ENCODE peak calls at places on chromosomes 1 and 21, in seven cellular contexts. N is NCI-H1105 treated with DMSO at 0.1 percent for 48 hours; O is heart left ventricle; E is progenitor cell of endocrine pancreas; L is naive thymus-derived CD8-positive, alpha-beta T cell; P is stimulated activated CD8-positive, alpha-beta memory T cell treated with anti-CD3 and anti-CD28 coated beads, Interleukin-4, amount 100 ng/mL, for 48 hours; D is A172. H is an unnamed sample.

GRCh38 chr1:8598783-8599182 is 218.7 kb downstream of the RERE start:
- DNase-seq in N (no peak), E (no peak), O (peak; percentile 12), P (no peak), L (no peak), D (no peak), H (no peak)

GRCh38 chr1:234214129-234214910 is 158.9 kb upstream of the COA6 start:
- DNase-seq in D (no peak), E (peak; percentile 43), O (peak; percentile 13), L (peak; percentile 32), N (peak; percentile 16), P (peak; percentile 44), H (peak; percentile 58)

GRCh38 chr21:33198346-33199135 is 31.2 kb upstream of the IFNAR2 start:
- DNase-seq in E (no peak), D (no peak), N (no peak), O (peak; percentile 78), P (no peak), L (no peak), H (peak; percentile 28)

GRCh38 chr1:2946291-2946690 is 75.0 kb upstream of the ACTRT2 start:
- DNase-seq in E (no peak), D (no peak), P (no peak), O (no peak), L (no peak), N (no peak), H (no peak)

GRCh38 chr21:32572574-32573420 is 12.5 kb downstream of the TCP10L start:
- DNase-seq in D (no peak), P (no peak), N (peak; percentile 80), L (no peak), O (no peak), E (no peak), H (no peak)

GRCh38 chr1:106755682-106756406 is 300.6 kb upstream of the PRMT6 start:
- DNase-seq in L (no peak), P (no peak), E (no peak), N (no peak), D (no peak), O (no peak), H (no peak)

GRCh38 chr1:211257831-211258225 is 1.3 kb upstream of the RCOR3 start:
- DNase-seq in E (no peak), D (no peak), L (no peak), P (no peak), N (no peak), O (no peak), H (no peak)

GRCh38 chr1:86636898-86637297 is 67.5 kb upstream of the SH3GLB1 start:
- DNase-seq in D (no peak), N (no peak), O (no peak), L (no peak), P (no peak), E (no peak), H (no peak)

GRCh38 chr1:31932491-31933316 is 5.5 kb downstream of the PTP4A2 start:
- DNase-seq in P (no peak), E (no peak), L (no peak), D (no peak), N (no peak), O (no peak), H (no peak)

GRCh38 chr1:181089017-181089776 is 697 bp downstream of the IER5 start:
- DNase-seq in E (no peak), N (no peak), D (no peak), P (peak; percentile 47), O (no peak), L (peak; percentile 46), H (no peak)

GRCh38 chr1:200890818-200891773 is 3.6 kb upstream of the INAVA start:
- DNase-seq in O (no peak), P (no peak), N (no peak), L (no peak), E (peak; percentile 66), D (peak; percentile 42), H (no peak)

GRCh38 chr1:243623831-243624230 is 226.2 kb downstream of the AKT3 start:
- DNase-seq in L (no peak), E (no peak), O (no peak), D (peak; percentile 42), N (no peak), P (no peak), H (no peak)

GRCh38 chr21:40271169-40271568 is 403.9 kb downstream of the PCP4 start:
- DNase-seq in D (no peak), N (no peak), P (no peak), L (no peak), E (no peak), O (no peak), H (no peak)

GRCh38 chr1:53051676-53052075 is 10.3 kb upstream of the PODN start:
- DNase-seq in L (no peak), E (no peak), O (no peak), P (no peak), D (no peak), N (peak; percentile 82), H (no peak)

GRCh38 chr1:152110860-152111514 is 4.3 kb downstream of the TCHH start:
- DNase-seq in N (peak; percentile 85), P (peak; percentile 50), D (no peak), E (no peak), O (peak; percentile 7), L (no peak), H (peak; percentile 34)

GRCh38 chr1:107443860-107444259 is 303.0 kb downstream of the NTNG1 start:
- DNase-seq in E (no peak), D (no peak), L (no peak), P (no peak), O (no peak), N (no peak), H (no peak)

GRCh38 chr1:33305016-33305415 is 15.9 kb downstream of the A3GALT2 start:
- DNase-seq in O (no peak), E (no peak), N (no peak), L (no peak), P (no peak), D (no peak), H (no peak)

GRCh38 chr1:61825398-61825797 is 83.1 kb downstream of the PATJ start:
- DNase-seq in N (no peak), D (no peak), E (no peak), O (no peak), L (no peak), P (no peak), H (no peak)

H was measured in occipital lobe.